ENCODE peak calls at places on chromosome 6, in five cellular contexts. Y is body of pancreas, D is GM20000, P is GM13976, J is A673. Q is an unnamed sample.

GRCh38 chr6:33583591-33584155 is 3.6 kb upstream of the BAK1 start:
- DNase-seq in Y (no peak), D (no peak), P (no peak), J (peak; percentile 68), Q (no peak)

GRCh38 chr6:155224618-155225017 is 39.2 kb upstream of the CLDN20 start:
- DNase-seq in Y (no peak), D (no peak), P (no peak), J (no peak), Q (no peak)

GRCh38 chr6:154931741-154932424 is 63.2 kb upstream of the TIAM2 start:
- DNase-seq in Y (no peak), D (no peak), P (no peak), J (no peak), Q (peak; percentile 35)

GRCh38 chr6:119590066-119590465 is 240.5 kb upstream of the MAN1A1 start:
- DNase-seq in Y (no peak), D (no peak), P (no peak), J (no peak), Q (no peak)

GRCh38 chr6:12395898-12396297 is 105.7 kb downstream of the EDN1 start:
- DNase-seq in Y (no peak), D (no peak), P (no peak), J (no peak), Q (no peak)

GRCh38 chr6:6717008-6717763 is 128.7 kb downstream of the LY86 start:
- DNase-seq in Y (no peak), D (no peak), P (no peak), J (no peak), Q (no peak)

GRCh38 chr6:68697394-68697793 is 62.3 kb downstream of the ADGRB3 start:
- DNase-seq in Y (no peak), D (no peak), P (no peak), J (no peak), Q (no peak)

GRCh38 chr6:54729716-54730115 is 116.9 kb upstream of the FAM83B start:
- DNase-seq in Y (no peak), D (no peak), P (no peak), J (no peak), Q (no peak)

GRCh38 chr6:119116712-119117281 is 38.3 kb upstream of the FAM184A start:
- DNase-seq in Y (no peak), D (no peak), P (no peak), J (no peak), Q (no peak)

GRCh38 chr6:56840467-56841371 is 114.2 kb upstream of the BEND6 start:
- DNase-seq in Y (no peak), D (no peak), P (no peak), J (peak; percentile 49), Q (no peak)

GRCh38 chr6:36025932-36026327 is 1.5 kb upstream of the SLC26A8 start:
- DNase-seq in Y (no peak), D (no peak), P (no peak), J (no peak), Q (no peak)

GRCh38 chr6:36752187-36752885 is 54.7 kb downstream of the RAB44 start:
- DNase-seq in Y (no peak), D (no peak), P (no peak), J (no peak), Q (no peak)

GRCh38 chr6:27894839-27895762 is 17.1 kb downstream of the OR2B2 start:
- DNase-seq in Y (peak; percentile 58), D (peak; percentile 56), P (no peak), J (peak; percentile 93), Q (no peak)

GRCh38 chr6:79702701-79703100 is 71.6 kb downstream of the SH3BGRL2 start:
- DNase-seq in Y (no peak), D (no peak), P (no peak), J (no peak), Q (no peak)

GRCh38 chr6:154302111-154302752 is 54.4 kb downstream of the IPCEF1 start:
- DNase-seq in Y (no peak), D (peak; percentile 59), P (peak; percentile 64), J (peak; percentile 31), Q (peak; percentile 20)

GRCh38 chr6:18400831-18401446 is 13.8 kb downstream of the RNF144B start:
- DNase-seq in Y (no peak), D (peak; percentile 24), P (peak; percentile 50), J (no peak), Q (no peak)

GRCh38 chr6:116397960-116398359 is 27.2 kb downstream of the DSE start:
- DNase-seq in Y (no peak), D (no peak), P (no peak), J (no peak), Q (no peak)

GRCh38 chr6:91704531-91704930 is 1117.7 kb upstream of the MAP3K7 start:
- DNase-seq in Y (no peak), D (no peak), P (no peak), J (no peak), Q (no peak)

GRCh38 chr6:144339859-144340452 is 54.8 kb downstream of the UTRN start:
- DNase-seq in Y (no peak), D (no peak), P (no peak), J (no peak), Q (no peak)

GRCh38 chr6:44645276-44645675 is 257.8 kb downstream of the CDC5L start:
- DNase-seq in Y (no peak), D (no peak), P (no peak), J (peak; percentile 35), Q (no peak)

GRCh38 chr6:76326866-76327265 is 254.4 kb upstream of the IMPG1 start:
- DNase-seq in Y (no peak), D (no peak), P (no peak), J (no peak), Q (no peak)

GRCh38 chr6:108798672-108799355 is 49.4 kb upstream of the ARMC2 start:
- DNase-seq in Y (peak; percentile 41), D (no peak), P (no peak), J (peak; percentile 52), Q (no peak)

GRCh38 chr6:113697642-113698410 is 159.3 kb upstream of the MARCKS start:
- DNase-seq in Y (no peak), D (no peak), P (no peak), J (no peak), Q (peak; percentile 79)

GRCh38 chr6:36577298-36577697 is 16.9 kb upstream of the SRSF3 start:
- DNase-seq in Y (peak; percentile 15), D (no peak), P (no peak), J (no peak), Q (peak; percentile 57)

GRCh38 chr6:84151669-84152068 is 75.8 kb downstream of the CEP162 start:
- DNase-seq in Y (no peak), D (no peak), P (no peak), J (no peak), Q (no peak)

GRCh38 chr6:26323525-26324294 is 41.3 kb upstream of the BTN3A2 start:
- DNase-seq in Y (no peak), D (no peak), P (no peak), J (no peak), Q (no peak)

GRCh38 chr6:25010917-25011625 is 75.3 kb upstream of the RIPOR2 start:
- DNase-seq in Y (no peak), D (no peak), P (no peak), J (no peak), Q (no peak)

GRCh38 chr6:128350416-128351254 is 169.8 kb downstream of the PTPRK start:
- DNase-seq in Y (no peak), D (no peak), P (no peak), J (no peak), Q (no peak)

DNA sequence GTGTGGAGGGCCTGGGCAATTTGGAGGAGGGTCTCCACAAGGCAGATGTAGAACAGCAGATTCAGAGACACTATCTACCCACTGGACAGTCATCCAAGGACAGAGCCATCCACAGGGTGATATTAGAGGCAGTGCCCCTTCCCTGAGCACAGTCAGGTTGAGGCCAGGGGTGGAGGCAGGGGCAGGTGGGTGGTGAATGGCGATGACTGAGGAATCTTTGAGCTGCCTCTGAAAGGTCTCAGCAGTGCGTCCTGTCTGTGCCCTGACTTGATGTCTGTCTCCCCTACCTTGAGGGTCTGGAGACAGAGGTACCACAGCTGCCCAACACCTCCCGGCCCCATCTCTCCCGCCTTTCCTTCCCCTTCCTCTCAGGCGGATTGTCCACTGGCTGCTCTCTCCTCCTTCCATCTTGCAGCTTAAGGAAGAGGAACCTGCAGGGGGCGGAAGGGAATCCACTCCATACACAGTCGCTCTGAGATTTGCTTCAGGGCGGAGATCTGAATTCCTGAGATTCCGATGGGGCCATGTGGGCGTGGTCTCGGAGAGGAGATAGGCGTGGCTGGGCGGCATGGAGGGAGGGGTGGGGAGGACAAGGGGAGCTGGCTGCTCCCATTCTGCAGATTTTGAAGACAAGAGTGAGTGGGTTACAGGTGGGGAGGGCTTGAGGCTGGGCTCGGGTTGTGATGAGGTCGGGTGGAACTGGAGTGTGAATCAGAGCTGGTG is 1.7 kb downstream of the MUCL3 start:
- DNase-seq in Y (peak; percentile 82), D (no peak), P (no peak), J (peak; percentile 96), Q (peak; percentile 45)
- TF ChIP-seq CTCF in Y (peak; percentile 26), D (no peak), P (no peak), J (peak; percentile 72), Q (peak; percentile 64)

DNA sequence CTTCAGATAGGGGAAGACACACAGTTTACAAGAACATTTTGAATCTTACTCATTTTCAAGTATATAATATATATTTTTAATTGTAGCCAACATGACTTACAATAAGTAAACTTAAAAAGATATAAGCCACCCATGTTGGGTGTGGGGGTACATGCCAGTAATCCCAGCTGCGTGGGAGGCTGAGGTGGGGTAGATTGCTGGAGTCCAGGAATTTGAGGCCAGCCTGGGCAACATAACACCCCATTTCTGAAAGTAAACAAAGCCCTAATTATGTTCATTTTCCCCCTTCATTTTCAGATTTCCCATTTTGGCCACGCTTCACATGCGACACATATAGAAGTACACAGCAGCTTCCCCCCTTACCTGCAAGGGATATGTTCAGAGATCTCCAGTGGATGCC is 30.5 kb downstream of the SERPINB6 start:
- DNase-seq in Y (no peak), D (no peak), P (no peak), J (no peak), Q (no peak)
- TF ChIP-seq CTCF in Y (no peak), D (no peak), P (no peak), J (no peak), Q (no peak)

DNA sequence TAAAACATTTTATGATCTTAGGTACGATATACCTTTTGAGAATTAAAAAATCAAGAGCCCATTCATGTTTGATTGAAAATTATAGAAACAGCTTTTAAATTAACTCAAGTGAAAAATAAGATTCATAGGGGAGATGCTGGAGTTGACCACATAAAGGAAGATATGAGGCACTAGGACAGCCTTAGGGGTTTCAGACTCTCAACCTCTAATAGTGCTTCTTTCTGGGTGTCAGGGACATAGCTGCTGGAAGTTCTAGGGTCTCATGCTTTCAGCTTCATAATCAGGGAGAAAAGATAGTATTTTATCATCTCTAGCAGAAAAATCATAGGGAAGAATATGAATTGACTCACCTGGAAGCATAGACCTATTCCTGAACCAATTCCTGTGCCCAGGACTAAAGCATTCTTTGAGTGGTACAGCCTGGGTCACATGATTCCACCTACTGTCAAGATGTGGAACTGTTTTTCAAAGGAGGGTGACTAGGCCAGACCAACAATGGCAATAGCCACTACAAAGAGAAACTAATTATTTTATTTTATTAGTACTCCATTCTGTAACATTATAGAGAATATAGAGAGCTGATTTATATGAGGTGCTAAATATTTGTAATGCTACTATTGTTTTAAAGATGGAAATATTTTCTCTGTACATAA is 27.8 kb upstream of the CENPW start:
- DNase-seq in Y (no peak), D (peak; percentile 19), P (peak; percentile 33), J (peak; percentile 11), Q (no peak)
- TF ChIP-seq CTCF in Y (no peak), D (no peak), P (no peak), J (peak; percentile 47), Q (peak; percentile 17)

DNA sequence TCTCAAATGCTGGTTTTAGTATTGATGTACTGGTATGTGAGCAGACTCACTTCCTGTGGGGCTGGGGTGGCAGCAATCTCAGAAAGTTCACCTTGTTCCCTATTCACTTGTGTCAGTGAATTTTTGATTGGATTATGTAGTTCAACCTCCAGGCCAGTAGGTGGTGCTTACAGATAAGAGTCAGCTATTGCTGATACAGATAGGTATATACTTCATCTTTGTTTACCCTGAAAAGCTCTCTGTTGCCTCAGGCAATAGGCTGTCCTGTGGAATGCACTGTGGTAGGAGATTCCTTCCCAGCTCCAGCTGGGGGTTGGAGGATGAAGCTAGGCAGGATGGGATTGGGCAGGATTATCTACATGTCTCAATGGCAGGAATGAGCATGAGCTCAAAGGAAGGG is 851.2 kb upstream of the EYS start:
- DNase-seq in Y (no peak), D (no peak), P (no peak), J (peak; percentile 19), Q (no peak)
- TF ChIP-seq CTCF in Y (no peak), D (no peak), P (no peak), J (peak; percentile 29), Q (no peak)